ENCODE peak calls at places on chromosomes 1 and 21, in five cellular contexts. C, E, M, L and K are unnamed samples.

GRCh38 chr1:12009318-12010001 is 9.8 kb upstream of the MIIP start:
- DNase-seq in C (no peak), E (no peak), M (no peak), L (no peak), K (no peak)

GRCh38 chr1:231497629-231498152 is 30.8 kb upstream of the TSNAX start:
- DNase-seq in C (no peak), E (no peak), M (no peak), L (no peak), K (no peak)

GRCh38 chr21:19713324-19713723 is 1284.9 kb upstream of the NCAM2 start:
- DNase-seq in C (no peak), E (no peak), M (no peak), L (no peak), K (no peak)

GRCh38 chr1:62070384-62071011 is 124.2 kb upstream of the L1TD1 start:
- DNase-seq in C (no peak), E (no peak), M (no peak), L (peak), K (no peak)

GRCh38 chr21:33866851-33867250 is 48.8 kb downstream of the ATP5PO start:
- DNase-seq in C (peak), E (no peak), M (no peak), L (no peak), K (no peak)

GRCh38 chr21:29256125-29256895 is 42.4 kb upstream of the BACH1 start:
- DNase-seq in C (no peak), E (no peak), M (no peak), L (no peak), K (no peak)

GRCh38 chr21:44996983-44997936 is 57.4 kb downstream of the SLX9 start:
- DNase-seq in C (peak), E (no peak), M (no peak), L (no peak), K (peak)

GRCh38 chr1:107706181-107706580 is 258.8 kb downstream of the VAV3 start:
- DNase-seq in C (no peak), E (no peak), M (no peak), L (no peak), K (no peak)

GRCh38 chr21:46545363-46545762 is 59.5 kb downstream of the S100B start:
- DNase-seq in C (no peak), E (peak), M (no peak), L (no peak), K (peak)

GRCh38 chr1:3907031-3907534 is 7.0 kb upstream of the C1orf174 start:
- DNase-seq in C (peak), E (no peak), M (no peak), L (peak), K (no peak)

GRCh38 chr1:47771766-47772165 is 225.4 kb downstream of the TRABD2B start:
- DNase-seq in C (no peak), E (no peak), M (no peak), L (no peak), K (no peak)

GRCh38 chr1:68198752-68199151 is 33.6 kb downstream of the WLS start:
- DNase-seq in C (no peak), E (no peak), M (no peak), L (no peak), K (no peak)

GRCh38 chr21:33266784-33267135 is 593 bp downstream of the IL10RB start:
- DNase-seq in C (peak), E (peak), M (no peak), L (no peak), K (no peak)

GRCh38 chr1:230768903-230769570 is 21.8 kb downstream of the CAPN9 start:
- DNase-seq in C (no peak), E (peak), M (no peak), L (peak), K (no peak)

GRCh38 chr1:181479137-181479745 is 4.1 kb upstream of the CACNA1E start:
- DNase-seq in C (peak), E (peak), M (peak), L (peak), K (no peak)

GRCh38 chr1:228037401-228038386 is 30.9 kb downstream of the WNT3A start:
- DNase-seq in C (peak), E (peak), M (no peak), L (peak), K (peak)

GRCh38 chr1:20370628-20371200 is 80.0 kb downstream of the VWA5B1 start:
- DNase-seq in C (no peak), E (no peak), M (no peak), L (no peak), K (no peak)

GRCh38 chr1:114113801-114114750 is 39.6 kb downstream of the SYT6 start:
- DNase-seq in C (no peak), E (no peak), M (peak), L (no peak), K (no peak)

GRCh38 chr1:91924146-91924545 is 25.1 kb upstream of the BRDT start:
- DNase-seq in C (no peak), E (no peak), M (no peak), L (no peak), K (no peak)

GRCh38 chr1:104132386-104132973 is 382.8 kb downstream of the AMY1C start:
- DNase-seq in C (no peak), E (no peak), M (no peak), L (peak), K (no peak)

GRCh38 chr21:35885942-35886541 is 174.3 kb downstream of the SETD4 start:
- DNase-seq in C (no peak), E (no peak), M (no peak), L (peak), K (no peak)
- TF ChIP-seq CTCF in C (no peak), E (no peak), M (no peak), L (no peak), K (no peak)

DNA sequence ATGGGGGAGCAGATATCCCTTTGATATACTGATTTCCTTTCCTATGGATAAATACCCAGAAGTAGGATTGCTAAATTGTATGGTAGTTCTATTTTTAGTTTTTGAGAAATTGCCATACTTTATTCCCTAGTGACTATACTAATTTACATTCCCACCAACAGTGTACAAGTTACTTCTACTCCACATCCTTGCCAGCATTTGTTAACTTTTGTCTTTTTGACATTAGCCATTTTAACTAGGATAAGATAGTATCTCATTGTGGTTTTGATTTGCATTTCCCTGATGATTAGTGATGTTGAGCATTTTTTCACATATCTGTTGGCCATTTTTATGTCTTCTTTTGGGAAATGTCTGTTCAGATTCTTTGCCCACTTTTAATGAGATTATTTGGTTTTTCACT is 620.6 kb upstream of the CAMK1G start:
- DNase-seq in C (no peak), E (no peak), M (no peak), L (no peak), K (no peak)
- TF ChIP-seq POLR2AphosphoS5 in C (no peak), E (no peak), M (no peak), L (no peak), K (no peak)

GRCh38 chr1:16986596-16987361 is 6.4 kb upstream of the MFAP2 start:
- DNase-seq in C (no peak), E (no peak), M (no peak), L (peak), K (no peak)
- TF ChIP-seq CTCF in C (peak), E (no peak), M (peak), L (peak), K (no peak)

DNA sequence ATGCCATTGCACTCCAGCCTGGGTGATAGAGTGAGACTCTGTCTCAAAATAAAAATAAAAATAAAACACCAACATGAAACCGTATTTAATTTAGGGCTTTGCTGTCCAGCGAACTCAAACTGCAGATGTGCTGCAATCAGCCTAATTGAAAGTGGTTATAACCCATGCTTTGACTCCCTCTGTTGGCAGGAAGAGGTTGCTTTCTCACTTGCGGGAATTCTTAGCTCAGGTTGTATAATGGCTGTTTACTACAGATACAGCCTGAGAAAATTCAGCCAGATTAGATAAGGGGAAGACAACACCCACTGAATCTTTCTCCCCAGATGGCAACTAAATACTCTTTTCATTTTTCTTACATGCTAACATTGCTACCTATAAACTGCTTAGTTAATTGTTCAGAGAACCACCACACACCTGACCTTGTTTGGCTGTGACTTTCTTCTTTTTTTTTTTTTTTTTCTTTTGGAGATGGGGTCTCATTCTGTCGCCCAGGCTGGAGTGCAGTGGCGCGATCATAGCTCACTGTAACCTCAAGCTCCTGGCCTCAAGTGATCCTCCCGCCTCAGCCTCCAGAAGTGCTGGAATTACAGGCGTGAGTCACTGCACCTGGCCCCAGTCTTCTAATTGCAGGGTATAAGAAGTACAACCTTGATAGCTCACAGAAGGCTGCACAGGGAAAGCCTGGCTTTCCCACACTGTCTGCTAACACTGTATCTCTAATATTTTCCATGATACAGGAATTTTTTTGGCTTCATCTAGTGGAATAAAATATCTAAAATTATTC is 34.6 kb downstream of the DNTTIP2 start:
- DNase-seq in C (no peak), E (peak), M (peak), L (peak), K (no peak)
- TF ChIP-seq POLR2AphosphoS5 in C (no peak), E (peak), M (no peak), L (no peak), K (no peak)